ENCODE peak calls at places on chromosomes 11 and 22, in nine cellular contexts. K is AG10803, B is HFFc6, P is mucosa of descending colon, O is PC-3, F is IMR-90, G is fibroblast of lung, S is mammary epithelial cell, C is osteocyte. Q is an unnamed sample.

GRCh38 chr22:43399338-43399979 is 12.4 kb upstream of the MPPED1 start:
- DNase-seq in P (no peak), O (no peak), F (no peak), S (no peak), C (no peak), K (no peak), G (no peak), B (no peak), Q (no peak)

GRCh38 chr11:26985941-26986340 is 8.0 kb upstream of the FIBIN start:
- DNase-seq in K (peak), S (no peak), O (no peak), C (no peak), P (no peak), G (peak), B (peak), F (peak), Q (peak)

GRCh38 chr11:41274831-41275230 is 184.6 kb downstream of the LRRC4C start:
- DNase-seq in S (no peak), O (no peak), K (no peak), P (no peak), B (no peak), F (no peak), G (no peak), C (no peak), Q (no peak)

GRCh38 chr22:27292542-27293298 is 508.8 kb downstream of the MN1 start:
- DNase-seq in C (no peak), O (no peak), B (no peak), K (no peak), S (peak), P (no peak), G (no peak), F (no peak), Q (no peak)

GRCh38 chr11:102730036-102730815 is 5.5 kb upstream of the MMP8 start:
- DNase-seq in K (peak), B (no peak), S (no peak), C (no peak), O (no peak), G (peak), P (no peak), F (peak), Q (peak)

GRCh38 chr11:22340803-22341581 is 2.8 kb downstream of the SLC17A6 start:
- DNase-seq in B (no peak), G (no peak), C (no peak), S (no peak), O (no peak), P (no peak), F (no peak), K (no peak), Q (no peak)

GRCh38 chr11:43278302-43278956 is 33.4 kb upstream of the API5 start:
- DNase-seq in P (no peak), O (peak), S (peak), K (peak), C (no peak), F (peak), B (no peak), G (peak), Q (peak)

GRCh38 chr11:125990244-125990643 is 44.4 kb downstream of the VSIG10L2 start:
- DNase-seq in C (no peak), B (peak), G (peak), P (peak), F (peak), O (peak), K (peak), S (peak), Q (peak)

GRCh38 chr11:114171257-114172054 is 111.9 kb downstream of the ZBTB16 start:
- DNase-seq in F (no peak), O (no peak), C (no peak), P (no peak), S (no peak), K (no peak), B (no peak), G (no peak), Q (no peak)

GRCh38 chr11:118615996-118616395 is 8.6 kb downstream of the PHLDB1 start:
- DNase-seq in B (no peak), C (no peak), G (no peak), K (no peak), P (no peak), S (no peak), O (no peak), F (no peak), Q (no peak)

GRCh38 chr11:115527534-115528125 is 23.4 kb upstream of the CADM1 start:
- DNase-seq in G (no peak), O (no peak), C (no peak), P (peak), K (no peak), S (peak), F (no peak), B (no peak), Q (no peak)

DNA sequence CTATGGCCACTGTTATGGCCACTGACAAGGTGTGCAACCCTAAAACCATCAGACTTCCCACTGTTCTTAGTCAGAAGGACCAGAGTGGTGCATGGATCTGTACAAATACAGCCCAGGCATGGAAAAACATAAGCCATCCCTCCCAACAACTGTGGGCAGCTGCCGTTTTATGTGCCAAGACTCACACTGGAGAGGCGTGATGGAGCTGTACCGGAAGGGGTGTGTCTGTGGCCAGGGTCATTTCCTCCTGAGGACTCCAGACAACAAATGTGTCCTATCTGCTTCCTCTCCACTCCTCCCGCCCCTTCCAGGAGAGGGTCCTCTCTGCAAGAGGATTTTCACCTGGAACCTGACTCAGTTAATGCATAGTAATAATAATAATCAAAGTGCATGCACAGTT is 29.5 kb downstream of the KCNJ1 start:
- DNase-seq in K (no peak), C (no peak), B (no peak), O (no peak), F (no peak), S (no peak), P (no peak), G (no peak), Q (no peak)
- TF ChIP-seq CTCF in K (no peak), C (no peak), B (no peak), O (no peak), F (no peak), S (no peak), P (no peak), G (no peak), Q (no peak)

GRCh38 chr11:17822021-17822781 is 87.6 kb downstream of the KCNC1 start:
- DNase-seq in F (peak), G (peak), S (no peak), K (peak), C (no peak), P (no peak), O (no peak), B (peak), Q (peak)
- TF ChIP-seq CTCF in F (no peak), G (no peak), S (no peak), K (no peak), C (no peak), P (no peak), O (no peak), B (no peak), Q (no peak)

DNA sequence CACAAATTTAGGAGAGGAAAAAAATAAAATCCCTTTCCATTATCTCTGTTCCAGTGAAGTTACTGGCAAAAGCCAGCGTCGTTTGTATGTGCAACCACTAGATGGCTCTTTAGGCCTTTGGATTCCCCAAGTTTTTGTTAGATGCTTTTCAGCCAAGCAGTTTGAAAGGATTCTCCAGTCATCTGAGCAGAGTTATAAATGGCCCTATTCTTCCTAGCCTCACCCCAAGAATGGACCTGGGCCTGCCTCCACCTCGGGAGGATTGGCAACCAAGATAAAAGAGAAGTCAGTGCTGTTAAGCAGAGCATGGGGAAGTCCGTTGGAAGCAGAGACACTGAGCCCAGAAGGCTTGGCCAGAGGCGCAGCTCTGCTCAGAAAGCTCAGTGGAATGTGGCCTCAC is 15.4 kb downstream of the FAM181B start:
- DNase-seq in C (no peak), G (peak), F (peak), K (peak), P (peak), S (peak), B (peak), O (peak), Q (peak)
- TF ChIP-seq CTCF in C (peak), G (peak), F (peak), K (peak), P (peak), S (peak), B (peak), O (peak), Q (peak)

DNA sequence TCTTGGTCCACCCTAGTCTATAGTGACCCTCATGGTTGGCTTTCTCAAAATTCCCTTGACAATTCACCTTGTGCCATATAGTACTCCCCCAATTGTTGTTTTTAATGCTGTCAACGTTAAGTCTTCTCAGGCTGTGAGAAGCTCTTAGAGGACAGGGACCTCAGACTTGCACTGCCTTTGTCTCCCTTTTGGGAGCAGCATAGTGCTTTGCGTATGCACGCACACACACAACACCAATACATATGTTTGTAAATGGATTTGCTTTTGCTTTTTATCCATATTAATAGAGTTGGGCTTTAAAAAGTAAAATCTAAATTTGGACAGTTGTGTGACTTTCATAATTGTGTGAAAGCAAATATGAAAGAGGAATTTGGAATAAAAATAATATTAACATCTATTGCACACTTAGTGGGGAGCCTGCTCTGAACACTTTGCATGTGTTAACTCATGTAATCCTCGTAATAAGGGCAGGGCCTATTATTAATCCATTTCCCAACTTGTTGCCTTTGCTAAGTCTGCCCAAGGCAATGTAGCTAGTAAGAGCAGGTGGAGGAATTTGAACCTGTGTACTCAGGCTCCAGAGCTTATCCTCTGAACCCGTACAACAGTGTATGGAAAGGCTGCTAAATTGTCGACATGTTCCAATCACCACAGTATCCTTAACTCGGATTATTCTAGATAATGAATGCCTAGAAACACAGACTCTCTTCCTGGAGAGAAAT is 257.7 kb upstream of the NARS2 start:
- DNase-seq in K (no peak), B (no peak), F (no peak), P (no peak), O (no peak), C (no peak), G (no peak), S (no peak), Q (no peak)
- TF ChIP-seq CTCF in K (peak), B (no peak), F (no peak), P (no peak), O (no peak), C (peak), G (no peak), S (no peak), Q (no peak)

GRCh38 chr11:36793542-36793926 is 195.5 kb upstream of the RAG2 start:
- DNase-seq in F (no peak), G (no peak), C (no peak), O (peak), B (no peak), S (no peak), P (no peak), K (no peak), Q (no peak)
- TF ChIP-seq CTCF in F (no peak), G (peak), C (no peak), O (peak), B (no peak), S (no peak), P (no peak), K (peak), Q (no peak)

DNA sequence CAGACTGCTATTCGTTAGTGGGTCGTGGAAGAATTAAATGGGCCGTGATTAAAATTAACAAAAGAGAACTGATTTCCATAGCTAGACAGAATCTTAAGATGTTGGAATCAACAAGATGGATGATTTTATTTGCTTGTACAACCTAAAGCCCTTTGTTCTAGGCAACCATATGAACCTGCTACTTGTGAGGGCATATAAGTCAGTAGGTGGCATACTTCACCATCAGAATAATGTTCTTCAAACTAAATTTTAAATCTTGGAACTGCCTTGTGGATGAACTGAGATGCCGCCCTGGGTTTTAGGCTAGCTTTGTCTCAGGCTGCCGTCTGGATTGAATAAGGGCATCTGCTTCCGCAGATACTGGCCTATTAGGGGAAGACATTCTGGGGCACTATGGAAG is 40.9 kb downstream of the CSRP3 start:
- DNase-seq in B (no peak), O (peak), K (no peak), P (no peak), C (no peak), F (no peak), G (peak), S (no peak), Q (no peak)
- TF ChIP-seq CTCF in B (peak), O (peak), K (no peak), P (no peak), C (no peak), F (no peak), G (no peak), S (no peak), Q (no peak)

GRCh38 chr22:49915610-49916009 is 2.6 kb downstream of the ALG12 start:
- DNase-seq in S (no peak), K (no peak), G (no peak), O (no peak), P (no peak), F (no peak), C (no peak), B (no peak), Q (no peak)

GRCh38 chr22:49920859-49921258 is 2.4 kb downstream of the CRELD2 start:
- DNase-seq in B (no peak), S (no peak), G (no peak), P (no peak), C (no peak), F (no peak), O (no peak), K (no peak), Q (no peak)

GRCh38 chr22:49916851-49917250 is 1.4 kb downstream of the ALG12 start:
- DNase-seq in S (no peak), G (no peak), P (no peak), O (no peak), F (no peak), C (no peak), B (no peak), K (no peak), Q (no peak)

GRCh38 chr22:49918911-49919881 is 762 bp downstream of the CRELD2 start:
- DNase-seq in P (no peak), S (no peak), C (no peak), O (no peak), G (no peak), F (no peak), K (no peak), B (no peak), Q (no peak)

DNA sequence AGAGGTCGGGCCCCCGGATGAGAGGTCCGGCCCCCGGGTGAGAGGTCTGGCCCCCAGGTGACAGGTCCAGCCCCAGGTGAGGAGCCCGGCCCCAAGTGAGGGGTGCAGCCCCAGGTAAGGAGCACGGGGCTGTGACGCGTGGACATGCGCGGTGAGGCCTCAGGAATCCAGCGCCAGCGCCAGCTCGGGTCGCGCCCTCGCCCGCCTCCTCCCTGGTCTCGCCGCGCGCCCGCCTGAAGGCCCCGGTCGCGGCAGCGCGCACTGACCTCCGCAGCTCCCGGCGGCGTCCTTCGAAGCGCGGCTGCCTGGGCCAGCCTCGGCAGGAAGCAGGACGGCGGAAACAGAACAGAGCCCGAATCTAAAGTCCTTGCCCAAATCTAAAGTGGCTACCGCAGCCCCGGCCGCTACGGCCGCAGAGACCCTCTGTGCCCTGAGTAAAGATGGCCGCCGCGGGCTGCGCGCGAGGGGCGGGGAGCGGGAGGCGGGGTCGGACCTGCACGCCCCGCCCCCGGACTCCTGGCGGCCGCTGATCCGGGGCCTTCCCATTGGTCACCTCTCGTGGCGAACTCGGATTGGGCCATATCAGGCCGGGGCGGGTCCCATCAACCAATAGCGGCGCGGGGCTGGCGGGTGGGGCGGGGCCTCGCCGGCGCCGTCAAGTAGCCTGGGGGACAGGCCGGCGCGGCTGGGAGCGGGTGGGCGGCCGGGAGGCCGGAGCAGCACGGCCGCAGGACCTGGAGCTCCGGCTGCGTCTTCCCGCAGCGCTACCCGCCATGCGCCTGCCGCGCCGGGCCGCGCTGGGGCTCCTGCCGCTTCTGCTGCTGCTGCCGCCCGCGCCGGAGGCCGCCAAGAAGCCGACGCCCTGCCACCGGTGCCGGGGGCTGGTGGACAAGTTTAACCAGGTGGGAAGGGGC is at the start of the genes ALG12 and CRELD2:
- DNase-seq in B (peak), K (peak), O (peak), P (peak), G (peak), C (peak), S (peak), F (peak), Q (peak)
- TF ChIP-seq CTCF in B (no peak), K (no peak), O (no peak), P (no peak), G (no peak), C (no peak), S (no peak), F (peak), Q (no peak)

DNA sequence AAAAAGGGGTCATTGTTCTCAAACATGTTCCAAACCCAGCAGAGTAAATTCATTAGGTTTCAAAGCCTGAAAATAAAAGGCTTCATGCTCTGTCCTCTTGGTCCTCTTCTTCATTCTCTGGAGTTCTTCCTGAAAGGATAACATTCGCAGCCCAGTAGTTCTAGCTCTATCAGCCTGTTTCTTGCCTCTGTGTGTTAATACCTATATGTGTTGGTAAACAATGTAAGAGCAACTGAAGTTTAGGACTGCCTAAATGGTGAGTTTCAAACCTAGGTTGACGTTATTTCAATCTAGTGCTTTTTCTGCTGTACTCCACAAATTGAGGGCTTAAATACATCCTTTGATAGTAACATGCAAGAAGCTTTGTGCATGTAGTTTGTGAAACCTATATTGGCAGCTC is 9.4 kb downstream of the AASDHPPT start:
- DNase-seq in C (no peak), B (no peak), O (no peak), K (no peak), S (no peak), F (no peak), P (no peak), G (no peak), Q (no peak)
- TF ChIP-seq CTCF in C (no peak), B (no peak), O (no peak), K (no peak), S (no peak), F (no peak), P (no peak), G (no peak), Q (no peak)

DNA sequence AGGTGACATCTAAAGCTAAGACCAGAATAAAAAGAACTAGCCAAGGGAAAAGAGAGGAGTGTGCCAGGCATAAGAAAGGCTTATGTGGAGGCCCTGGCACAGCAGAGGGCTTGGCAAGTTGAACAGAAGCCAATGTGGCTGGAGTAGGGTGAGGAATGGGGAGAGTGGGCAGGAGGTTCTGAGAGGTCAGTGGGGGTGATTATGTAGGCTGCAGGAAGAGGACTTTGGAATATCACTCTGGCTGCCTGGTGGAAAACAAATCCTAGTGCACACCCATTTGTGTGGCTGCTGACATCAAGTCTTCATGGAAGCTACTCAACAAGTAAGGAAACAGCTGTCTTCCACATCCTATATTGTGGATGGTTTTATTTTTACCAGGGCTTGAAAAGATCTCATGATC is 3.5 kb downstream of the MRPL16 start:
- DNase-seq in F (no peak), P (peak), G (no peak), S (no peak), K (no peak), C (no peak), O (no peak), B (no peak), Q (no peak)
- TF ChIP-seq CTCF in F (no peak), P (no peak), G (no peak), S (no peak), K (no peak), C (no peak), O (no peak), B (no peak), Q (no peak)

GRCh38 chr11:13487661-13488030 is 8.2 kb downstream of the PTH start:
- DNase-seq in F (peak), S (no peak), B (no peak), O (peak), K (peak), C (no peak), G (no peak), P (peak), Q (no peak)

DNA sequence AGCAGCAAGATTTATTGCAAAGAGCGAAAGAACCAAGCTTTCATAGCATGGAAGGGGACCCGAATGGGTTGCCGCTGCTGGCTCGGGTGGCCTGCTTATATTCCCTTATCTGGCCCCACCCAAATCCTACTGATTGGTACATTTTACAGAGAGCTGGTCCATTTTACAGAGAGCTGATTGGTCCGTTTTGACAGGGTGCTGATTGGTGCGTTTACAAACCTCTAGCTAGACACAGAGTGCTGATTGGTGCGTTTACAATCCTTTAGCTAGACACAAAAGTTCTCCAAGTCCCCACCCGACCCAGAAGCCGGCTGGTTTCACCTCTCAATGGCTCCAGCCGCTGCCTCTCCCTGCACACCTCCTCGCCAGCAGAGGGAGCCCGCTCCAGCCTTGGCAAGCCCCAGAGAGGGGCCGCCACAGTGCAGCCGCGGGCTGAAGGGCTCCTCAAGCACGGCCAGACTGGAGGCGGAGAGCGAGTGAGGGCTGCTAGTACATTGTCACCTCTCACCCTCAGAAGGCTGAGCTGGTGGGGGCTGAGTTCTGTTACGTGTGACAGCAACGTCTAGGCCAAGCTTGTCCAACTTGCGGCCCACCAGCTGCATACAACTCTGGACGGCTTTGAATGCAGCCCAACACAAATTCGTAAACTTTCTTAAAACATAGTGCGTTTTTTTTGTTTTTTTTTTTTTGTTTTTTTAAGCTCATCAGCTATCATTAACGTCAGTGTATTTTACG is 8.7 kb downstream of the PTH start:
- DNase-seq in F (no peak), P (peak), O (no peak), G (no peak), B (no peak), S (no peak), K (peak), C (no peak), Q (no peak)
- TF ChIP-seq CTCF in F (peak), P (peak), O (peak), G (peak), B (peak), S (no peak), K (peak), C (peak), Q (peak)

Q was measured in fibroblast of villous mesenchyme.